ENCODE peak calls at places on chromosomes 13 and 19, in five cellular contexts. Q, K, J, O and N are unnamed samples. For H3K4me1, the result is how much of the 10 kb centered on the place peaks cover.

GRCh38 chr13:95056266-95056665 is 245.0 kb downstream of the ABCC4 start:
- DNase-seq in Q (peak), K (no peak), J (no peak), O (no peak), N (no peak)

GRCh38 chr19:16265205-16265604 is 59.4 kb upstream of the KLF2 start:
- DNase-seq in Q (no peak), K (no peak), J (no peak), O (no peak), N (no peak)

GRCh38 chr13:30739646-30740642 is 4.6 kb downstream of the ALOX5AP start:
- DNase-seq in Q (peak), K (no peak), J (no peak), O (no peak), N (peak)

GRCh38 chr13:112616586-112617381 is 28.8 kb upstream of the TUBGCP3 start:
- DNase-seq in Q (peak), K (peak), J (peak), O (no peak), N (peak)

GRCh38 chr13:90899411-90899810 is 448.1 kb upstream of the MIR17HG start:
- DNase-seq in Q (no peak), K (no peak), J (no peak), O (no peak), N (no peak)

GRCh38 chr13:108629988-108630387 is 577 bp downstream of the MYO16 start:
- DNase-seq in Q (no peak), K (no peak), J (no peak), O (no peak), N (no peak)

GRCh38 chr19:3179739-3180293 is 1.2 kb downstream of the S1PR4 start:
- DNase-seq in Q (no peak), K (no peak), J (no peak), O (no peak), N (no peak)

GRCh38 chr19:14156122-14156521 is 19.7 kb upstream of the ASF1B start:
- DNase-seq in Q (no peak), K (no peak), J (no peak), O (no peak), N (no peak)

GRCh38 chr19:12784394-12784870 is 6.9 kb upstream of the JUNB start:
- DNase-seq in Q (no peak), K (no peak), J (no peak), O (no peak), N (peak)

GRCh38 chr13:33250594-33250993 is 35.0 kb downstream of the STARD13 start:
- DNase-seq in Q (no peak), K (no peak), J (no peak), O (no peak), N (no peak)

GRCh38 chr13:33252103-33252502 is 33.5 kb downstream of the STARD13 start:
- DNase-seq in Q (no peak), K (no peak), J (no peak), O (no peak), N (no peak)

GRCh38 chr13:33249894-33250293 is 35.7 kb downstream of the STARD13 start:
- DNase-seq in Q (no peak), K (no peak), J (no peak), O (no peak), N (no peak)

GRCh38 chr13:33249066-33249465 is 36.5 kb downstream of the STARD13 start:
- DNase-seq in Q (no peak), K (no peak), J (no peak), O (no peak), N (no peak)

DNA sequence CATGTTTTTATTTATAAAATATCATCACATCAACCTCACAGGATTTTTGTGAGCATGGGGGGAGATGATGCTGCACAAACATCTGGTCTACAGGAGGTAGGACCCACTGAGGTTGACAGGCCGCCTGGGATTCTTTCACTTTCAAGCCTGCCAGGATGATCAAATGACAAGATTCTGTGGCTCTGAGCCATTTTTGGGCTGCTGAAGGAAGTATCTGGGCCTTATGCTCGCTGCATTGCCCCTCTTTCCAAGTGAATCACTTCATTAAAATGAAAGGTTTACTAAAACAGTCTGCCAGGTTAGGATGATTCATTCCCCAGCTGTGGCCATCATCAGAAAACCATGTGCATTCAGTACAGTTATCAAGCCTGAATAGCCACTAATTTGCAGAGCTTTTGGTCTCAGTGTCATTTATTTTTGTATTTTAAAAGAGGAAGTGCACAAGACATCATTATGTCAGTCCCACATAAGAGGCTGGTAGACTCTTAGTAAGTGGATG is 34.4 kb downstream of the STARD13 start:
- DNase-seq in Q (no peak), K (no peak), J (no peak), O (no peak), N (peak)
- H3K4me1 ChIP-seq in Q (under half), K (under half), J (under half), O (under half), N (under half)

DNA sequence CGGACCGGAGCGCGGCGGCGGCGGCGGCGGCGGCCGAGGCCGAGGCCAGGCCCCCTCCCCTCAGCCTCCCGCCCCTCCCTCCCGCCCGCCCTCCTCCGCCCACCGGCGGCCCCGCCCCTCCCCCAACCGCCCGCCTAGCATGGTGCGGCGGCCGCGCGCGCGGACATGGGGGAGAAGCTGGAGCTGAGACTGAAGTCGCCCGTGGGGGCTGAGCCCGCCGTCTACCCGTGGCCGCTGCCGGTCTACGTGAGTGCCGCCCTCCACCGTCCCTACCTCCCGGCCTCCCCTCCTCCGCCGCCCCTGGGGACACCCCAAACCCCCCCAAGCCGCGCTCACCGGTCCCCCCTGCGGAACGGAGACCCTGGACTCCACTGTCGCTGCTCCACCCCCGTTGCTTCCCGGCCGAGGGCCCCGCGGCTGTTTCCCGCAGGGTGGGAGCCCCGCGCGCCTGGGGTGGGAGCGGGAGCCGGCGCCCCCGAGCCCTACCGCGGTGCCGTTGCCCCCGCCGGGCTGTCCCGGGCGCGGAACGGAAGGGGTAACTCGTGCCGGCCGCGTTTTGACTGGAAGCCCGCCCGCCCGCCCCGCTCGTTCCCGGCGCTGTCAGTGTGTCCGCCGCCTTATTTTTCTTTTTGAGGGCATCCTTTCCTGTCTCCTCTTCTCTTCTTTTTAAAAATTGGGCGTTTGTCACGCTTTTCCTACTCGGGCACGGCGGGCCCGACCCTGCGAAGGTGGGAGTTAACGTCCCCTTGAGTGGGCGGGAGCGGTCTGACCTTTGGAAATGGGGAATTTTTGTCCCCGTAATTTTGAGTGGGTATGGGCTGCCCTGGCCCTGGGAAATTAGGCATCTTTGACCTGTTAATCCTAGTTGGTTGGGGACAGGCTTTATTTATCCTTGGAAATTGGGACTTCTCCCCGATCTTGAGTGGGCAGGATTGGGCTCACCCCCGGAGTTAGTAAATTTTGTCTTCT is 571 bp downstream of the DOT1L start:
- DNase-seq in Q (peak), K (no peak), J (no peak), O (no peak), N (peak)
- H3K4me1 ChIP-seq in Q (under half), K (half or more), J (half or more), O (under half), N (under half)

DNA sequence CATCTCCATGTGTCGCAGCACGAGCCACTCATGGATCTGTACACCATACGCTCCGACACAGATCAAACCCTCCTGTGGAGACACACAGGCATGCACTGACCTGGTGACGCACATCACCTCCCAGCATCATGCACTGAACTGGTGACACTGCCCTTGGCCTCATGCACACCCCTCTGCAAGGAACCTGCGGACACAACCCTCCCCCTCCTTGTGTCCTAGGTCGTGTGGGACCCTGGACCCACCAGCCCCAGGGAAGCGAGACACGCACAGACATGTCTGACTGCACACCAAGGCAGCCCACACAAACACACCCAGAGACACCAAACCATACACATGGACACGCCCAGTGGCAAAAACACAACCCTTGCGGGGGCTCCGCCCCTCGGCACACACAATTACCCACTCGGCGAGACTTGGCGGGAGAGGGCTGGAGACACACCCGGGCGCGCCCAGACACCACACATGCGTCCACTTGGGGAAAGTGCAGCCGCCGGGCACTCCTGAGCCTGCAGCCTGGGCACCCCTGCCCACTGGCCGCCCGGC is 2.0 kb upstream of the KCNN4 start:
- DNase-seq in Q (no peak), K (no peak), J (no peak), O (no peak), N (no peak)
- H3K4me1 ChIP-seq in Q (under half), K (under half), J (under half), O (half or more), N (under half)

GRCh38 chr13:52463526-52463925 is 8.2 kb downstream of the CKAP2 start:
- DNase-seq in Q (no peak), K (no peak), J (no peak), O (no peak), N (no peak)
- H3K4me1 ChIP-seq in Q (under half), K (under half), J (under half), O (under half), N (under half)

GRCh38 chr19:47097396-47098217 is 16.0 kb downstream of the ZC3H4 start:
- DNase-seq in Q (no peak), K (no peak), J (no peak), O (no peak), N (no peak)
- H3K4me1 ChIP-seq in Q (under half), K (half or more), J (half or more), O (half or more), N (under half)

DNA sequence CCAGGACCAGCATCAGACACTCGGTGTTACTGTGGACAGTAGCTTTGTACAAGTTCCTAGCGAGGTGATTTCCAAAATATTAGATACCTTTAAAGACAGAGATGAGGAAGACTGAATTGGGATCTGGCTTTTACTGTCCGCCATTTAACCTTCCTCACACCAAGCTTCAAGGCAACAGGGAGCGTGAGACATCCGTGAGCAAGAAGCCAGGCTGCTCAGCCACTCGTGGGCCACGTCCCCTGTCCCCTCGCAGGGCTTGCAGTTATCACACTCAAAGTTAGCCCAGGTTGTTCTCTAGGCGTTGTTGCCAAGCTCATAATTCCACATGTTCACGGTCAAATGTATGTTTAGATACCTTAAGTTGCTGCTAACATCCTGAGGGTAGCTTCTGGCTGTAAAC is 102.9 kb downstream of the COL4A2 start:
- DNase-seq in Q (no peak), K (no peak), J (no peak), O (no peak), N (no peak)
- H3K4me1 ChIP-seq in Q (under half), K (under half), J (under half), O (half or more), N (under half)

DNA sequence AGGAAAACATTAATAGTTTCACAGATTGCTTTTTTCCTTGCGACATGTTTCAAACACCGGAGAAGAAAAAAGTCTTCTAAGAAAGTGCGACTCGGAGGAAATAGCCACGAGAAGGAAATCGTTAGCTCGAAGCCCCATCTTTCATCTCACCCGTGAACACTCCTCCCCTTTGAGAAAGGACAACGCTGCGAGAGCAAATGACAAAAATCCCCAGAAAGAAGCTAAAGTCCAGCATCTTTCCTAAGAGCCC is 65.5 kb downstream of the KCNRG start:
- DNase-seq in Q (no peak), K (no peak), J (no peak), O (no peak), N (peak)
- H3K4me1 ChIP-seq in Q (under half), K (under half), J (half or more), O (half or more), N (under half)

GRCh38 chr19:18972851-18973250 is 31.8 kb upstream of the HOMER3 start:
- DNase-seq in Q (no peak), K (no peak), J (no peak), O (no peak), N (no peak)

GRCh38 chr19:18967358-18968146 is 26.5 kb upstream of the HOMER3 start:
- DNase-seq in Q (no peak), K (no peak), J (no peak), O (no peak), N (peak)

GRCh38 chr19:18966304-18966703 is 25.3 kb upstream of the HOMER3 start:
- DNase-seq in Q (no peak), K (no peak), J (no peak), O (no peak), N (no peak)

GRCh38 chr19:18972301-18972831 is 31.3 kb upstream of the HOMER3 start:
- DNase-seq in Q (no peak), K (no peak), J (no peak), O (no peak), N (peak)

GRCh38 chr19:18969953-18970659 is 29.1 kb upstream of the HOMER3 start:
- DNase-seq in Q (no peak), K (no peak), J (no peak), O (no peak), N (no peak)
- H3K4me1 ChIP-seq in Q (under half), K (under half), J (half or more), O (under half), N (under half)

GRCh38 chr19:42961119-42961518 is 24.1 kb upstream of the PSG7 start:
- DNase-seq in Q (no peak), K (no peak), J (no peak), O (no peak), N (peak)
- H3K4me1 ChIP-seq in Q (under half), K (under half), J (under half), O (under half), N (under half)

DNA sequence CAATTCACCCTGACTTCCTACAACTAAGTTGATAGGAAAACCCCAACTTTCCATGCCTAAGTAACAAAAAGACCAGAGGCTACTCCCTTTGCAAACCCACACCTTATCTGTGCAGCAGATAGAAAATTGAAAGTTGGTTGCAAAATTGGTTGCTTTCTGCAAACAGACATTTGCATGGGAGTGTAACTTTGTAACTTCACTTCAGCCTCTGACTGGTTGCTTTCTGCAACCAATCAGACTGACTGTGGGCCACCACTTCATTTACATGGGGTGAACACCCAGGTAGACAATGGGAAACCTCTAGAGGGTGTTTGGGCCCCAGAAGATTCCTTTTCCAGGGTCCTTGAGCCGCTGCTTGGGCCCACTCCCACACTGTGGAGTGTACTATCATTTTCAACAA is 9.8 kb downstream of the TEX30 start:
- DNase-seq in Q (no peak), K (no peak), J (no peak), O (no peak), N (no peak)
- H3K4me1 ChIP-seq in Q (under half), K (under half), J (under half), O (under half), N (under half)